ENCODE peak calls at places on chromosomes 11 and 22, in six cellular contexts. U is CD8-positive, alpha-beta T cell; G is GM12878; M is PC-3; N is cardiac muscle cell; O is CD4-positive, alpha-beta memory T cell. F is an unnamed sample.

GRCh38 chr22:26942301-26942927 is 285.0 kb downstream of the MIAT start:
- DNase-seq in G (no peak), N (no peak), U (no peak), M (no peak), O (no peak), F (no peak)

GRCh38 chr22:41526802-41527799 is 17.2 kb downstream of the POLR3H start:
- DNase-seq in M (peak; percentile 33), N (peak; percentile 29), G (no peak), O (peak; percentile 69), U (peak; percentile 60), F (no peak)

GRCh38 chr11:126523441-126523840 is 168.0 kb downstream of the ST3GAL4 start:
- DNase-seq in N (no peak), O (no peak), G (no peak), M (no peak), U (no peak), F (no peak)

GRCh38 chr11:33936745-33937612 is 45.1 kb upstream of the LMO2 start:
- DNase-seq in M (no peak), N (peak; percentile 65), O (no peak), G (no peak), U (no peak), F (no peak)

GRCh38 chr11:120186799-120187591 is 23.8 kb upstream of the OAF start:
- DNase-seq in G (peak; percentile 50), M (peak; percentile 44), O (no peak), U (no peak), N (no peak), F (peak; percentile 91)

GRCh38 chr11:79926707-79927106 is 485.9 kb upstream of the TENM4 start:
- DNase-seq in N (no peak), O (no peak), U (no peak), G (no peak), M (no peak), F (no peak)

GRCh38 chr11:235998-236773 is at the start of gene SIRT3:
- DNase-seq in O (peak; percentile 91), N (peak; percentile 85), M (peak; percentile 75), U (peak; percentile 82), G (peak; percentile 42), F (peak; percentile 48)

GRCh38 chr22:38461057-38461413 is 6.0 kb upstream of the KCNJ4 start:
- DNase-seq in N (no peak), G (no peak), U (no peak), O (no peak), M (no peak), F (no peak)

GRCh38 chr22:49688516-49689254 is 139.0 kb downstream of the BRD1 start:
- DNase-seq in O (no peak), N (no peak), G (no peak), U (no peak), M (no peak), F (no peak)

GRCh38 chr22:38110863-38111852 is 674 bp upstream of the BAIAP2L2 start:
- DNase-seq in U (no peak), N (no peak), M (no peak), O (no peak), G (no peak), F (no peak)

GRCh38 chr11:68766786-68767185 is 15.5 kb upstream of the TESMIN start:
- DNase-seq in U (no peak), N (no peak), O (no peak), G (no peak), M (no peak), F (no peak)

GRCh38 chr11:61968758-61969390 is 1.4 kb upstream of the FTH1 start:
- DNase-seq in N (no peak), O (no peak), G (no peak), M (no peak), U (no peak), F (no peak)

GRCh38 chr22:44465563-44465962 is 32.5 kb downstream of the RTL6 start:
- DNase-seq in U (no peak), M (no peak), O (no peak), G (no peak), N (no peak), F (no peak)

GRCh38 chr11:75208444-75208843 is 32.1 kb upstream of the TPBGL start:
- DNase-seq in N (no peak), M (no peak), G (no peak), U (no peak), O (no peak), F (no peak)

GRCh38 chr11:64132388-64132771 is 33.5 kb downstream of the MACROD1 start:
- DNase-seq in G (no peak), M (no peak), N (peak; percentile 28), U (no peak), O (no peak), F (no peak)
- H3K27ac ChIP-seq in G (no peak overlapping the region), M (no peak overlapping the region), N (peak overlapping the region; percentile 60), U (no peak overlapping the region), O (no peak overlapping the region), F (no peak overlapping the region)

GRCh38 chr11:123473941-123474668 is 44.0 kb downstream of the GRAMD1B start:
- DNase-seq in N (no peak), O (no peak), M (peak; percentile 92), U (no peak), G (no peak), F (peak; percentile 46)
- H3K27ac ChIP-seq in N (no peak overlapping the region), O (no peak overlapping the region), M (peak overlapping the region; percentile 95), U (no peak overlapping the region), G (no peak overlapping the region), F (peak overlapping the region; percentile 42)

GRCh38 chr11:35676611-35676965 is 14.0 kb downstream of the TRIM44 start:
- DNase-seq in U (no peak), O (no peak), G (no peak), N (no peak), M (no peak), F (no peak)
- H3K27ac ChIP-seq in U (no peak overlapping the region), O (no peak overlapping the region), G (no peak overlapping the region), N (peak overlapping the region; percentile 59), M (no peak overlapping the region), F (no peak overlapping the region)

GRCh38 chr11:19753451-19754041 is 40.9 kb downstream of the NAV2 start:
- DNase-seq in G (no peak), U (no peak), N (no peak), M (peak; percentile 25), O (no peak), F (no peak)
- H3K27ac ChIP-seq in G (no peak overlapping the region), U (no peak overlapping the region), N (no peak overlapping the region), M (no peak overlapping the region), O (no peak overlapping the region), F (no peak overlapping the region)